ENCODE peak calls at places on chromosome 16, in four cellular contexts. T is stomach; N is mucosa of descending colon; C is CD4-positive, alpha-beta T cell. Y is an unnamed sample.

GRCh38 chr16:20611350-20611902 is 35.3 kb upstream of the ACSM2B start:
- DNase-seq in C (no peak), T (peak), N (no peak), Y (no peak)

GRCh38 chr16:72198021-72198420 is 26.1 kb upstream of the PMFBP1 start:
- DNase-seq in N (peak), T (no peak), C (no peak), Y (peak)

GRCh38 chr16:1137604-1138003 is 15.3 kb upstream of the CACNA1H start:
- DNase-seq in C (no peak), N (no peak), T (no peak), Y (no peak)

GRCh38 chr16:59400830-59401229 is 666.7 kb upstream of the GOT2 start:
- DNase-seq in N (no peak), T (no peak), C (no peak), Y (no peak)

GRCh38 chr16:89600956-89601355 is 12.5 kb upstream of the DPEP1 start:
- DNase-seq in C (no peak), T (no peak), N (no peak), Y (no peak)

GRCh38 chr16:85561248-85562101 is 51.6 kb upstream of the GSE1 start:
- DNase-seq in N (no peak), C (no peak), T (no peak), Y (no peak)

GRCh38 chr16:11092788-11093577 is 148.6 kb downstream of the CLEC16A start:
- DNase-seq in N (no peak), C (no peak), T (no peak), Y (no peak)

GRCh38 chr16:69160192-69160591 is 26.8 kb upstream of the SNTB2 start:
- DNase-seq in C (no peak), T (no peak), N (no peak), Y (no peak)

DNA sequence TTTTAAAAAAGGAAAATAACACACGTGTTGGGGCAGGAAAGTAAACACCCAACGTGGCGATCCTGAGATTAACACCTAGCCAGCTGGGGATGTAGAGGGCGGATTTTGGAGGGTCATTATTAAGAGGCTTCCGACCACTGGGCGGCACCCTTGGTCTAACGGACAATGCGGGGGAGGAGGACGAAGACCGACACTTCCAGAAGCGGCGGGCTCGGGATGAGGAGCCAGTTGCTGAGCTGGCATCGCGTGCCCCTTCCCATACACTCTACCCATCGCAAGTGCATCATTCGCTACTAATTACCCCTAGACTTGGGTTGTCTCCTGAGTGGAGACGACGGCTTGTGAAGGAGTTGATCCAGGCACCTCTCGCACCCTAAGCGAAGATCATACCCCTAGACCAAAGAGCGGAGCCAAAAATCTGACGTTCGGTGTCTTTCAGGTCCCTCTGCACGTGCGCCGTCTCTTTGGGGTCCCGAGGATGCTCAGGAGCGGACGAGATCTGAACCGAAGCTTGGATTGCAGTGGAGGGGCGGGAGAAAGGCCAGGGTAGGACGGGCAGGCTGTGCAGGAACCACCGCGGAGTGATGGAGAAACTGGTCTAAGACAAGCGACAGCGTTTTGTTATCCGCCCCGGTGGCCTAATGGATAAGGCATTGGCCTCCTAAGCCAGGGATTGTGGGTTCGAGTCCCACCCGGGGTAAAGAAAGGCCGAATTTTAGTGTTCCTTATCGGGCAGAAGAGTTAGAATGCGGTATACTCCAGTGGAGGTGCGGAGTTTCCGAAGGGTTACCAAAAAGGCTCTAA is 17.6 kb downstream of the ZNF213 start:
- DNase-seq in N (peak), T (peak), C (peak), Y (peak)
- TF ChIP-seq CTCF in N (no peak), T (peak), C (no peak), Y (peak)

GRCh38 chr16:88279998-88280397 is 102.8 kb upstream of the ZNF469 start:
- DNase-seq in T (no peak), C (no peak), N (no peak), Y (no peak)

GRCh38 chr16:88283596-88283995 is 99.2 kb upstream of the ZNF469 start:
- DNase-seq in C (no peak), N (no peak), T (no peak), Y (no peak)

GRCh38 chr16:88284101-88284500 is 98.7 kb upstream of the ZNF469 start:
- DNase-seq in T (no peak), C (no peak), N (no peak), Y (no peak)

GRCh38 chr16:88284626-88285513 is 97.9 kb upstream of the ZNF469 start:
- DNase-seq in N (no peak), C (no peak), T (no peak), Y (no peak)

GRCh38 chr16:88282221-88283041 is 100.3 kb upstream of the ZNF469 start:
- DNase-seq in N (no peak), T (no peak), C (no peak), Y (no peak)
- TF ChIP-seq CTCF in N (no peak), T (no peak), C (no peak), Y (no peak)

DNA sequence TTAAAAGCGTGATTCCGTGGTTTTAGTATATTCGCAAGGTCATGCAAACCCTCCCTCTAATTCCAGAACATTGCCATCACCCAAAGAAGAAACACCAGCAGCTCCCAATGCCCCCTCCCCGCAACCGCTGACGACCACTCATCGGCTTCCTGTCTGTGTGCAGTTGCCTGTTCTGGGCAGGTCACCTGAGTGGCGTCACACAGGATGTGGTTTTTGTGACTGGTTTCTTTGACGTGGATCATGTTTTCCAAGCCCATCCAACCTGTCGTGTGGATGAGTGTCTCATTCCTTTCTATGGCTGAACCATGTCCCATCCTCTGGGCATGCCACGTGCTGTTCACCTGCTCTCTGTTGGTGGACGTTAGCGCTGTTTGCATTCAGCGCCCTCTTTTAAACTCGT is 8.2 kb upstream of the ATP2C2 start:
- DNase-seq in N (no peak), C (peak), T (no peak), Y (no peak)
- TF ChIP-seq CTCF in N (no peak), C (no peak), T (no peak), Y (no peak)

GRCh38 chr16:57926041-57926440 is 44.9 kb downstream of the CNGB1 start:
- DNase-seq in C (no peak), T (no peak), N (no peak), Y (no peak)

GRCh38 chr16:57925310-57925709 is 45.6 kb downstream of the CNGB1 start:
- DNase-seq in C (no peak), N (no peak), T (no peak), Y (no peak)

GRCh38 chr16:57923841-57924240 is 47.1 kb downstream of the CNGB1 start:
- DNase-seq in C (no peak), N (no peak), T (no peak), Y (no peak)

GRCh38 chr16:57923418-57923817 is 47.5 kb downstream of the CNGB1 start:
- DNase-seq in T (no peak), N (no peak), C (no peak), Y (no peak)

DNA sequence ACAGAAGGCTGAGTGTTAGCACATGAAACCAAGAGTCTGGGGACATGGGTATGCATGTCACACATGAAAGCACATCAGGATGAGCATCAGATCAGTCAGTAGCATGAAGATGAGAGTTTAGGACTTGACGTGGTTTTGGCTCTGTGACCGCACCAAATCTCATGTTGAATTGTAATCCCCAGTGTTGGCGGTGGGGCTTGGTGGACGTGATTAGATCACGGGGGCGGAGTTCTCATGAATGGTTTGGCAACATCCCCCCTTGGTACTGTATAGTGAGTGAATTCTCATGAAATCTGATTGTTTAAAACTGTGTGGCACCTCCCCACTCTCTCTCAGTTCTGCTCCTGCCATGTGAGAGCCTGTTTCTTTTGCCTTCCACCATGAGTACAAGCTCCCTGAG is 46.4 kb downstream of the CNGB1 start:
- DNase-seq in N (no peak), T (no peak), C (no peak), Y (no peak)
- TF ChIP-seq CTCF in N (no peak), T (no peak), C (no peak), Y (no peak)

GRCh38 chr16:4694664-4695451 is 1.5 kb downstream of the NUDT16L1 start:
- DNase-seq in T (no peak), N (no peak), C (no peak), Y (peak)
- TF ChIP-seq CTCF in T (no peak), N (no peak), C (no peak), Y (peak)

DNA sequence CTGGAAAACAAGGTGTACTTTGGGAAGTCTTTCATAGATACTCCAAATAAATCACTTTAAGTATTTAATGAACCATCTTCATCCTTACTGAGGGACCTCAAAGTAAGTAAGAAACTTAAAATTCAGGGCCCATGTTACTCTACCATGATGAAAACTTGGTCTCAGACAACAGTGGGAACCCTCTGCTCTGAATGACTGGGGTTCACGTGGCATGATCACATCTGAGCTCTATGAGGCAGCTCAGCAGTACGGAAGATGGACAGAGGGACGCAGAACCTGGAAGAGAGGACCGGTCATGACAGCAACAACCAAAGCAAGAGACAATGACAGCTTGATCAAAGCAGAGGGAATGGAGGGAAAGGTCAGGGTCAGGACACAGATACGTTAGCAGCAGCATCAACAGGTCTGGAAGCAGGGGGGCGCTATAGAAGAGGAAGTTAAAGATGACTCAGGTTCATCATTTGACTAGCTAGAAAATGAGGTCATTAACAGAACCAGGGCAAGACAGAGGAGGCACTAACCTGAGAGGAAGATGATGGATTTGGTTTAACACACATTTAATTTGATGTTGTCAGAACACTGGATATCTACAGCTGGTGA is 9.5 kb downstream of the XPO6 start:
- DNase-seq in T (no peak), N (no peak), C (no peak), Y (no peak)
- TF ChIP-seq CTCF in T (no peak), N (no peak), C (peak), Y (peak)

DNA sequence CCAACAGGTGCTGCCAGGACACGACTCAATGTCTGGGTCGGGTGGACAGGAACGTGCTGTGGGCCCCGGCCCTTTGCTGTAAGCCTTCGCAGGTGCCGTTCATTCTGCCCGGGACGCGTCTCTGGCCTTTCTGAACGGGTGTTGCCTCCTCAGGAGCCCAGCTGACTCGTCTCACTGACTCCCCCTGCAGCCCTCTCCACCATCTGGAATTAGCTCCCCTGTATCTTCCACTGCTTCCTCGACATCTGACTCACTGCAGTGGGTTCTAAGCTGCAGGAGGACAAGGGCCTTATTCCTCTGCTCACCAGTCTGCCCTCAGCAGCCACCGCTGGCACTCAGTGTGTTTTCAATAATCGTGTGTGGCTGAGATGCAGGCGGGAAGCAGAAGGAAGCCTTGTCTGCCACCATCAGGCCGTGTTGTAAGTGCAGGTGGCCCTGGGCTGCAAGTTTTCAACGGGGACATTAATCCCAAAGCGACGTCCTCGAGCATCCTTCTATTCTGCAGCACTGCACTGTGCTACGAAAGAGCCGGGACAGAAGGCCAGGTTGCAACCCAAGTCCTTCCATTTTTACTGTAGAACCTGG is 256.2 kb downstream of the FOXL1 start:
- DNase-seq in C (no peak), N (no peak), T (no peak), Y (peak)
- TF ChIP-seq CTCF in C (no peak), N (no peak), T (no peak), Y (peak)

GRCh38 chr16:60564588-60564987 is 1471.7 kb downstream of the CDH8 start:
- DNase-seq in C (no peak), N (no peak), T (no peak), Y (no peak)
- TF ChIP-seq CTCF in C (no peak), N (no peak), T (no peak), Y (no peak)

GRCh38 chr16:2475413-2476344 is 752 bp downstream of the TBC1D24 start:
- DNase-seq in C (no peak), T (peak), N (peak), Y (no peak)

GRCh38 chr16:2474877-2475412 is at the start of gene TBC1D24:
- DNase-seq in N (peak), T (peak), C (peak), Y (peak)

GRCh38 chr16:2472885-2473284 is 1.8 kb downstream of the NTN3 start:
- DNase-seq in C (no peak), N (no peak), T (no peak), Y (no peak)

GRCh38 chr16:2473425-2473926 is 1.5 kb upstream of the TBC1D24 start:
- DNase-seq in N (no peak), C (no peak), T (no peak), Y (no peak)

GRCh38 chr16:2473999-2474876 is 689 bp upstream of the TBC1D24 start:
- DNase-seq in T (peak), N (peak), C (peak), Y (no peak)
- TF ChIP-seq CTCF in T (no peak), N (peak), C (peak), Y (peak)

GRCh38 chr16:57416084-57416483 is 11.5 kb downstream of the CCL17 start:
- DNase-seq in T (no peak), C (no peak), N (no peak), Y (no peak)

GRCh38 chr16:57422026-57422944 is 17.7 kb downstream of the CCL17 start:
- DNase-seq in C (no peak), T (peak), N (peak), Y (peak)

GRCh38 chr16:57423152-57423551 is 18.6 kb downstream of the CCL17 start:
- DNase-seq in N (no peak), T (peak), C (no peak), Y (no peak)

GRCh38 chr16:57424599-57424998 is 20.0 kb downstream of the CCL17 start:
- DNase-seq in T (peak), C (no peak), N (no peak), Y (no peak)

DNA sequence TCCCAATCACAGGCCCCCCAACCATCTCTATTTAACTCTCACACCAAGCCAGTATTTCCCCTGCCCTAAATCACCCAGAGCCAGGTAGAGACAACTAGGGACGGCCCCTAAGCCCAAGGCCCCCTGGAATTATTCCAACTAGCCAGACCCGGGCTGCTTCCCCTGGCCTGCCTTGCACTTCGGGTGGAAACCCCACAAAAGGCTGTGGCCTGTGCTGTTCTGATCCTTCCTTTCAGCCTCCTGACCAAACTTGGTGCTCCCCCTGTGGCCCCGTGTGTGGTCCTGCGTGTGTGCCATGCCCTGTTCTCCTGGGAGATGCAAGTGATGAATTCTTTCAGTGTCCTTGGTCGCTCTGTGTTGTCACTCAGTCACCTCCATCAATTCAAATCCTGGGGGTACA is 14.9 kb downstream of the CCL17 start:
- DNase-seq in C (no peak), N (no peak), T (peak), Y (no peak)
- TF ChIP-seq CTCF in C (no peak), N (no peak), T (no peak), Y (no peak)

Y was measured in HFFc6.